ENCODE peak calls at places on chromosomes 16 and 17, in four cellular contexts. W is Peyer's patch, X is hepatocyte, G is fibroblast of lung. U is an unnamed sample.

GRCh38 chr16:58536278-58536677 is 21.0 kb downstream of the SETD6 start:
- DNase-seq in W (no peak), X (no peak), G (no peak), U (no peak)

GRCh38 chr17:63694229-63694973 is 5.5 kb downstream of the LIMD2 start:
- DNase-seq in W (peak), X (no peak), G (no peak), U (no peak)

GRCh38 chr16:67339453-67339852 is 12.8 kb downstream of the LRRC36 start:
- DNase-seq in W (no peak), X (peak), G (peak), U (peak)

GRCh38 chr16:4894276-4895150 is 42.4 kb downstream of the PPL start:
- DNase-seq in W (no peak), X (no peak), G (no peak), U (no peak)

GRCh38 chr17:45060382-45060823 is 714 bp upstream of the NMT1 start:
- DNase-seq in W (no peak), X (no peak), G (no peak), U (no peak)

GRCh38 chr17:36661047-36661666 is 59.8 kb downstream of the MRM1 start:
- DNase-seq in W (no peak), X (no peak), G (no peak), U (no peak)

GRCh38 chr17:65055708-65056638 is 567 bp downstream of the GNA13 start:
- DNase-seq in W (peak), X (peak), G (peak), U (peak)

GRCh38 chr16:58644765-58645487 is 15.3 kb upstream of the CNOT1 start:
- DNase-seq in W (no peak), X (no peak), G (no peak), U (no peak)

GRCh38 chr16:89918453-89919347 is at the start of gene MC1R:
- DNase-seq in W (peak), X (peak), G (peak), U (no peak)

GRCh38 chr16:20851601-20852000 is 45.3 kb downstream of the REXO5 start:
- DNase-seq in W (peak), X (peak), G (peak), U (peak)

GRCh38 chr17:52145496-52145895 is 13.0 kb downstream of the CA10 start:
- DNase-seq in W (no peak), X (no peak), G (no peak), U (no peak)
- H3K4me3 ChIP-seq in W (no peak), X (no peak), G (no peak), U (no peak)

GRCh38 chr17:50146230-50146926 is 4.1 kb downstream of the PPP1R9B start:
- DNase-seq in W (peak), X (no peak), G (no peak), U (no peak)
- TF ChIP-seq CTCF in W (no peak), X (no peak), G (no peak), U (peak)

DNA sequence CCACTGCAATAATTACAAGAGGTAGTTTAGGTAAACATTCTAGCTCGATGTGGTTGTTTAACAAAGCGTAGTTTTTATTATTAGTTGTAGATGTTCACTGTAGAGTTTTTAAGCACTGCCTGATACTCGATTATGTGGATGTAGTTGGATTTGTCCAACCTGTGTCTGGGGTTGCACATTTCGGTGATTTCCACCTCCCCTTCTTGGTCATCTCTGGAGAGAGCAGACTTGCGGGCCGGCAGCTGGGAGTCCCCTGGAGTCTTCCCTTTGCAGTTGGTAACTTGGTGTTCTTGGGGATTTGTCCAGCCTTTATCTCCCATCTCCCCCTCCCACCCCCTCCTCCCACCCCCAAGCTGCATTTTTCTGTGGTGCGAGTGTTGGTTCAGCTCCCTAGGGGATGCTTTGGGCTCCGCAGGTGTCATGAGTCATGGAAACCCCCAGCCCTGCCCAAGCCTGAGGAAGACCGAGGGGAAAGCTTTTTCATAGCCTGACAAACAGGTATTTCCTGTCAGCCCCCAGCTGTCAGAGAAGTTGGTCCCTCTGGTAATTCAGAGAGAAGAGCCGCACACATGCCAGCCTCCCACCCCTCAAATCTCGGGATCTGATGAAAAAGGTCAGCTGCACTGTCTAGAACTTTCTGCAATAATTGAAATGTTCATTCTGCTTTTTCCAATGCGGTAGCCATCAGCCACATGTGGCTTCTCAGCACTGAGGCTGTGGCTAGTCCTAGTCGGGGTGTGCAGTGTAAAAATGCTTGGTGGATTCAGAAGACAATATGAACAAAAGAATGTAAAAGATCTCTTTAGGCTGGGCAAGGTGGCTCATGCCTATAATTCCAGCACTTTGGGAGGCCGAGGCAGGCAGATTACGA is 50.3 kb downstream of the KSR1 start:
- DNase-seq in W (no peak), X (peak), G (no peak), U (no peak)
- H3K4me3 ChIP-seq in W (no peak), X (no peak), G (no peak), U (no peak)

GRCh38 chr17:80970762-80971703 is 20.6 kb upstream of the CHMP6 start:
- DNase-seq in W (no peak), X (no peak), G (no peak), U (no peak)
- TF ChIP-seq CTCF in W (no peak), X (no peak), G (no peak), U (no peak)

DNA sequence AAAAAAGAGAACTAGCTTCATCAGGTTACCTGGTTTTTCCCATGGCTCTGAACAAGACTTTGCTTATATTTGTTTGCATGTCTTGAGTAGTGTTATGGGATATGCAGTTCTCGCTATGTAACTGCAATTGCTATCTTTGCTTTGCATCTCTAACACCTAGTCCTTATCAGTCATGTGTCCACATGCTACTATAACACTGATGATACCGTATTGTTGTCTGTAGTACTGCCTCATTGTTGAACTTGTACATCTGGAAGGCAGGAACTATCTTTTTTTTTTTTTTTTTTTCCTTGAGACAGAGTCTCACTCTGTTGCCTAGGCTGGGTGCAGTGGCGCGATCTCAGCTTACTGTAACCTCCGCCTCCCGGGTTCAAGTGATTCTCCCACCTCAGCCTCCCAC is 2.5 kb downstream of the PSME3 start:
- DNase-seq in W (no peak), X (no peak), G (no peak), U (no peak)
- H3K4me3 ChIP-seq in W (no peak), X (no peak), G (no peak), U (no peak)